ENCODE peak calls at places on chromosome 20, in ten cellular contexts. One of them, this sample, is unnamed.
A peak's percentile ranks its signal among the peaks of the same experiment; 100 is the strongest.

GRCh38 chr20:46253391-46253790 is 54.9 kb downstream of the CDH22 start:
- DNase-seq in heart left ventricle: no peak
- DNase-seq in naive thymus-derived CD4-positive, alpha-beta T cell: no peak
- DNase-seq in endothelial cell of umbilical vein: no peak
- DNase-seq in NCI-H82: peak; percentile 78
- DNase-seq in left ventricle myocardium superior: no peak
- DNase-seq in fibroblast of lung: no peak
- DNase-seq in mesothelial cell of epicardium: no peak
- DNase-seq in lung: no peak
- DNase-seq in caudate nucleus: no peak
- DNase-seq in this sample: peak; percentile 49

GRCh38 chr20:18590163-18590562 is 2.3 kb downstream of the DTD1 start:
- DNase-seq in heart left ventricle: no peak
- DNase-seq in naive thymus-derived CD4-positive, alpha-beta T cell: no peak
- DNase-seq in endothelial cell of umbilical vein: no peak
- DNase-seq in NCI-H82: peak; percentile 13
- DNase-seq in left ventricle myocardium superior: no peak
- DNase-seq in fibroblast of lung: no peak
- DNase-seq in mesothelial cell of epicardium: no peak
- DNase-seq in lung: no peak
- DNase-seq in caudate nucleus: no peak
- DNase-seq in this sample: no peak

GRCh38 chr20:2760381-2761305 is 39.8 kb downstream of the CPXM1 start:
- DNase-seq in heart left ventricle: no peak
- DNase-seq in naive thymus-derived CD4-positive, alpha-beta T cell: no peak
- DNase-seq in endothelial cell of umbilical vein: no peak
- DNase-seq in NCI-H82: no peak
- DNase-seq in left ventricle myocardium superior: no peak
- DNase-seq in fibroblast of lung: no peak
- DNase-seq in mesothelial cell of epicardium: no peak
- DNase-seq in lung: no peak
- DNase-seq in caudate nucleus: no peak
- DNase-seq in this sample: no peak

GRCh38 chr20:45174434-45175364 is at the start of gene PI3:
- DNase-seq in heart left ventricle: no peak
- DNase-seq in naive thymus-derived CD4-positive, alpha-beta T cell: no peak
- DNase-seq in endothelial cell of umbilical vein: no peak
- DNase-seq in NCI-H82: no peak
- DNase-seq in left ventricle myocardium superior: no peak
- DNase-seq in fibroblast of lung: no peak
- DNase-seq in mesothelial cell of epicardium: no peak
- DNase-seq in lung: peak; percentile 68
- DNase-seq in caudate nucleus: no peak
- DNase-seq in this sample: no peak

GRCh38 chr20:5843054-5843731 is 93.0 kb downstream of the SHLD1 start:
- DNase-seq in heart left ventricle: no peak
- DNase-seq in naive thymus-derived CD4-positive, alpha-beta T cell: no peak
- DNase-seq in endothelial cell of umbilical vein: no peak
- DNase-seq in NCI-H82: no peak
- DNase-seq in left ventricle myocardium superior: no peak
- DNase-seq in fibroblast of lung: peak; percentile 17
- DNase-seq in mesothelial cell of epicardium: no peak
- DNase-seq in lung: no peak
- DNase-seq in caudate nucleus: no peak
- DNase-seq in this sample: no peak

GRCh38 chr20:62063601-62063980 is 2.1 kb downstream of the TAF4 start:
- DNase-seq in heart left ventricle: no peak
- DNase-seq in naive thymus-derived CD4-positive, alpha-beta T cell: no peak
- DNase-seq in endothelial cell of umbilical vein: no peak
- DNase-seq in NCI-H82: peak; percentile 45
- DNase-seq in left ventricle myocardium superior: no peak
- DNase-seq in fibroblast of lung: peak; percentile 35
- DNase-seq in mesothelial cell of epicardium: no peak
- DNase-seq in lung: no peak
- DNase-seq in caudate nucleus: no peak
- DNase-seq in this sample: peak; percentile 83

GRCh38 chr20:54624701-54625472 is 149.5 kb downstream of the DOK5 start:
- DNase-seq in heart left ventricle: no peak
- DNase-seq in naive thymus-derived CD4-positive, alpha-beta T cell: no peak
- DNase-seq in endothelial cell of umbilical vein: no peak
- DNase-seq in NCI-H82: peak; percentile 96
- DNase-seq in left ventricle myocardium superior: peak; percentile 29
- DNase-seq in fibroblast of lung: peak; percentile 62
- DNase-seq in mesothelial cell of epicardium: no peak
- DNase-seq in lung: no peak
- DNase-seq in caudate nucleus: peak; percentile 46
- DNase-seq in this sample: peak; percentile 77

GRCh38 chr20:19688031-19688806 is 69.8 kb upstream of the RIN2 start:
- DNase-seq in heart left ventricle: peak; percentile 85
- DNase-seq in naive thymus-derived CD4-positive, alpha-beta T cell: no peak
- DNase-seq in endothelial cell of umbilical vein: peak; percentile 60
- DNase-seq in NCI-H82: peak; percentile 79
- DNase-seq in left ventricle myocardium superior: peak; percentile 88
- DNase-seq in fibroblast of lung: peak; percentile 82
- DNase-seq in mesothelial cell of epicardium: no peak
- DNase-seq in lung: peak; percentile 65
- DNase-seq in caudate nucleus: peak; percentile 54
- DNase-seq in this sample: peak; percentile 46

GRCh38 chr20:51195419-51195901 is 172.6 kb upstream of the KCNG1 start:
- DNase-seq in heart left ventricle: no peak
- DNase-seq in naive thymus-derived CD4-positive, alpha-beta T cell: no peak
- DNase-seq in endothelial cell of umbilical vein: no peak
- DNase-seq in NCI-H82: no peak
- DNase-seq in left ventricle myocardium superior: no peak
- DNase-seq in fibroblast of lung: peak; percentile 90
- DNase-seq in mesothelial cell of epicardium: no peak
- DNase-seq in lung: no peak
- DNase-seq in caudate nucleus: no peak
- DNase-seq in this sample: no peak

GRCh38 chr20:49028684-49029083 is 17.4 kb upstream of the CSE1L start:
- DNase-seq in heart left ventricle: no peak
- DNase-seq in naive thymus-derived CD4-positive, alpha-beta T cell: no peak
- DNase-seq in endothelial cell of umbilical vein: no peak
- DNase-seq in NCI-H82: peak; percentile 27
- DNase-seq in left ventricle myocardium superior: no peak
- DNase-seq in fibroblast of lung: peak; percentile 11
- DNase-seq in mesothelial cell of epicardium: no peak
- DNase-seq in lung: no peak
- DNase-seq in caudate nucleus: no peak
- DNase-seq in this sample: no peak

GRCh38 chr20:8443464-8444072 is 311.5 kb downstream of the PLCB1 start:
- DNase-seq in heart left ventricle: no peak
- DNase-seq in naive thymus-derived CD4-positive, alpha-beta T cell: no peak
- DNase-seq in endothelial cell of umbilical vein: no peak
- DNase-seq in NCI-H82: no peak
- DNase-seq in left ventricle myocardium superior: no peak
- DNase-seq in fibroblast of lung: no peak
- DNase-seq in mesothelial cell of epicardium: no peak
- DNase-seq in lung: no peak
- DNase-seq in caudate nucleus: no peak
- DNase-seq in this sample: no peak

GRCh38 chr20:16580127-16580526 is 6.9 kb upstream of the KIF16B start:
- DNase-seq in heart left ventricle: no peak
- DNase-seq in naive thymus-derived CD4-positive, alpha-beta T cell: no peak
- DNase-seq in endothelial cell of umbilical vein: no peak
- DNase-seq in NCI-H82: peak; percentile 97
- DNase-seq in left ventricle myocardium superior: no peak
- DNase-seq in fibroblast of lung: peak; percentile 75
- DNase-seq in mesothelial cell of epicardium: no peak
- DNase-seq in lung: no peak
- DNase-seq in caudate nucleus: no peak
- DNase-seq in this sample: peak; percentile 71

GRCh38 chr20:24697411-24697810 is 228.0 kb downstream of the SYNDIG1 start:
- DNase-seq in heart left ventricle: peak; percentile 22
- DNase-seq in naive thymus-derived CD4-positive, alpha-beta T cell: no peak
- DNase-seq in endothelial cell of umbilical vein: no peak
- DNase-seq in NCI-H82: no peak
- DNase-seq in left ventricle myocardium superior: no peak
- DNase-seq in fibroblast of lung: no peak
- DNase-seq in mesothelial cell of epicardium: no peak
- DNase-seq in lung: no peak
- DNase-seq in caudate nucleus: no peak
- DNase-seq in this sample: no peak

GRCh38 chr20:63120286-63121090 is 95.4 kb downstream of the YTHDF1 start:
- DNase-seq in heart left ventricle: peak; percentile 40
- DNase-seq in naive thymus-derived CD4-positive, alpha-beta T cell: no peak
- DNase-seq in endothelial cell of umbilical vein: no peak
- DNase-seq in NCI-H82: no peak
- DNase-seq in left ventricle myocardium superior: no peak
- DNase-seq in fibroblast of lung: no peak
- DNase-seq in mesothelial cell of epicardium: no peak
- DNase-seq in lung: no peak
- DNase-seq in caudate nucleus: no peak
- DNase-seq in this sample: no peak

GRCh38 chr20:33777831-33778230 is 33.3 kb upstream of the CHMP4B start:
- DNase-seq in heart left ventricle: no peak
- DNase-seq in naive thymus-derived CD4-positive, alpha-beta T cell: no peak
- DNase-seq in endothelial cell of umbilical vein: no peak
- DNase-seq in NCI-H82: no peak
- DNase-seq in left ventricle myocardium superior: no peak
- DNase-seq in fibroblast of lung: no peak
- DNase-seq in mesothelial cell of epicardium: no peak
- DNase-seq in lung: no peak
- DNase-seq in caudate nucleus: no peak
- DNase-seq in this sample: no peak

GRCh38 chr20:49278817-49279676 is 1.2 kb upstream of the ZNFX1 start:
- DNase-seq in heart left ventricle: no peak
- DNase-seq in naive thymus-derived CD4-positive, alpha-beta T cell: no peak
- DNase-seq in endothelial cell of umbilical vein: no peak
- DNase-seq in NCI-H82: peak; percentile 67
- DNase-seq in left ventricle myocardium superior: peak; percentile 31
- DNase-seq in fibroblast of lung: no peak
- DNase-seq in mesothelial cell of epicardium: no peak
- DNase-seq in lung: peak; percentile 34
- DNase-seq in caudate nucleus: peak; percentile 40
- DNase-seq in this sample: no peak

GRCh38 chr20:62755817-62756724 is 40.2 kb upstream of the MRGBP start:
- DNase-seq in heart left ventricle: peak; percentile 41
- DNase-seq in naive thymus-derived CD4-positive, alpha-beta T cell: no peak
- DNase-seq in endothelial cell of umbilical vein: no peak
- DNase-seq in NCI-H82: no peak
- DNase-seq in left ventricle myocardium superior: peak; percentile 28
- DNase-seq in fibroblast of lung: no peak
- DNase-seq in mesothelial cell of epicardium: no peak
- DNase-seq in lung: no peak
- DNase-seq in caudate nucleus: no peak
- DNase-seq in this sample: no peak

GRCh38 chr20:1761116-1761515 is 103.5 kb upstream of the SIRPG start:
- DNase-seq in heart left ventricle: no peak
- DNase-seq in naive thymus-derived CD4-positive, alpha-beta T cell: no peak
- DNase-seq in endothelial cell of umbilical vein: peak; percentile 31
- DNase-seq in NCI-H82: no peak
- DNase-seq in left ventricle myocardium superior: no peak
- DNase-seq in fibroblast of lung: peak; percentile 80
- DNase-seq in mesothelial cell of epicardium: no peak
- DNase-seq in lung: no peak
- DNase-seq in caudate nucleus: no peak
- DNase-seq in this sample: no peak

GRCh38 chr20:57877995-57878394 is 168.2 kb upstream of the PMEPA1 start:
- DNase-seq in heart left ventricle: no peak
- DNase-seq in naive thymus-derived CD4-positive, alpha-beta T cell: no peak
- DNase-seq in endothelial cell of umbilical vein: no peak
- DNase-seq in NCI-H82: no peak
- DNase-seq in left ventricle myocardium superior: no peak
- DNase-seq in fibroblast of lung: no peak
- DNase-seq in mesothelial cell of epicardium: no peak
- DNase-seq in lung: no peak
- DNase-seq in caudate nucleus: no peak
- DNase-seq in this sample: no peak

GRCh38 chr20:34559311-34560140 is 1.0 kb downstream of the MAP1LC3A start:
- DNase-seq in heart left ventricle: no peak
- DNase-seq in naive thymus-derived CD4-positive, alpha-beta T cell: no peak
- DNase-seq in endothelial cell of umbilical vein: no peak
- DNase-seq in NCI-H82: no peak
- DNase-seq in left ventricle myocardium superior: peak; percentile 45
- DNase-seq in fibroblast of lung: peak; percentile 5
- DNase-seq in mesothelial cell of epicardium: no peak
- DNase-seq in lung: no peak
- DNase-seq in caudate nucleus: no peak
- DNase-seq in this sample: peak; percentile 45

GRCh38 chr20:22617160-22617559 is 32.8 kb upstream of the FOXA2 start:
- DNase-seq in heart left ventricle: no peak
- DNase-seq in naive thymus-derived CD4-positive, alpha-beta T cell: no peak
- DNase-seq in endothelial cell of umbilical vein: no peak
- DNase-seq in NCI-H82: no peak
- DNase-seq in left ventricle myocardium superior: no peak
- DNase-seq in fibroblast of lung: no peak
- DNase-seq in mesothelial cell of epicardium: no peak
- DNase-seq in lung: peak; percentile 83
- DNase-seq in caudate nucleus: no peak
- DNase-seq in this sample: no peak

GRCh38 chr20:57325632-57326356 is 3.8 kb upstream of the SPO11 start:
- DNase-seq in heart left ventricle: no peak
- DNase-seq in naive thymus-derived CD4-positive, alpha-beta T cell: no peak
- DNase-seq in endothelial cell of umbilical vein: no peak
- DNase-seq in NCI-H82: no peak
- DNase-seq in left ventricle myocardium superior: no peak
- DNase-seq in fibroblast of lung: no peak
- DNase-seq in mesothelial cell of epicardium: no peak
- DNase-seq in lung: no peak
- DNase-seq in caudate nucleus: no peak
- DNase-seq in this sample: no peak

GRCh38 chr20:18633411-18633810 is 45.6 kb downstream of the DTD1 start:
- DNase-seq in heart left ventricle: no peak
- DNase-seq in naive thymus-derived CD4-positive, alpha-beta T cell: no peak
- DNase-seq in endothelial cell of umbilical vein: no peak
- DNase-seq in NCI-H82: no peak
- DNase-seq in left ventricle myocardium superior: no peak
- DNase-seq in fibroblast of lung: no peak
- DNase-seq in mesothelial cell of epicardium: no peak
- DNase-seq in lung: no peak
- DNase-seq in caudate nucleus: no peak
- DNase-seq in this sample: no peak

GRCh38 chr20:10611357-10611756 is 62.4 kb downstream of the JAG1 start:
- DNase-seq in heart left ventricle: peak; percentile 69
- DNase-seq in naive thymus-derived CD4-positive, alpha-beta T cell: no peak
- DNase-seq in endothelial cell of umbilical vein: peak; percentile 41
- DNase-seq in NCI-H82: peak; percentile 60
- DNase-seq in left ventricle myocardium superior: peak; percentile 65
- DNase-seq in fibroblast of lung: peak; percentile 50
- DNase-seq in mesothelial cell of epicardium: no peak
- DNase-seq in lung: no peak
- DNase-seq in caudate nucleus: peak; percentile 5
- DNase-seq in this sample: no peak

GRCh38 chr20:48523191-48523757 is 304.5 kb downstream of the PREX1 start:
- DNase-seq in heart left ventricle: no peak
- DNase-seq in naive thymus-derived CD4-positive, alpha-beta T cell: no peak
- DNase-seq in endothelial cell of umbilical vein: peak; percentile 61
- DNase-seq in NCI-H82: peak; percentile 10
- DNase-seq in left ventricle myocardium superior: no peak
- DNase-seq in fibroblast of lung: peak; percentile 57
- DNase-seq in mesothelial cell of epicardium: no peak
- DNase-seq in lung: no peak
- DNase-seq in caudate nucleus: no peak
- DNase-seq in this sample: peak; percentile 57

GRCh38 chr20:14830899-14831298 is 493.5 kb upstream of the FLRT3 start:
- DNase-seq in heart left ventricle: no peak
- DNase-seq in naive thymus-derived CD4-positive, alpha-beta T cell: no peak
- DNase-seq in endothelial cell of umbilical vein: no peak
- DNase-seq in NCI-H82: no peak
- DNase-seq in left ventricle myocardium superior: no peak
- DNase-seq in fibroblast of lung: no peak
- DNase-seq in mesothelial cell of epicardium: no peak
- DNase-seq in lung: no peak
- DNase-seq in caudate nucleus: no peak
- DNase-seq in this sample: no peak

GRCh38 chr20:56157530-56158203 is 90.9 kb upstream of the MC3R start:
- DNase-seq in heart left ventricle: no peak
- DNase-seq in naive thymus-derived CD4-positive, alpha-beta T cell: no peak
- DNase-seq in endothelial cell of umbilical vein: no peak
- DNase-seq in NCI-H82: no peak
- DNase-seq in left ventricle myocardium superior: no peak
- DNase-seq in fibroblast of lung: no peak
- DNase-seq in mesothelial cell of epicardium: no peak
- DNase-seq in lung: no peak
- DNase-seq in caudate nucleus: no peak
- DNase-seq in this sample: no peak

GRCh38 chr20:53748176-53748575 is 154.5 kb upstream of the ZNF217 start:
- DNase-seq in heart left ventricle: no peak
- DNase-seq in naive thymus-derived CD4-positive, alpha-beta T cell: no peak
- DNase-seq in endothelial cell of umbilical vein: no peak
- DNase-seq in NCI-H82: no peak
- DNase-seq in left ventricle myocardium superior: no peak
- DNase-seq in fibroblast of lung: no peak
- DNase-seq in mesothelial cell of epicardium: no peak
- DNase-seq in lung: no peak
- DNase-seq in caudate nucleus: no peak
- DNase-seq in this sample: no peak

This sample was measured in retina.